ENCODE peak calls at places on chromosomes 6 and 20, in nine cellular contexts. One of them, this sample, is unnamed.

GRCh38 chr6:107560657-107561056 is 70.7 kb downstream of the SOBP start:
- DNase-seq in endothelial cell: no peak
- DNase-seq in mesothelial cell of epicardium: no peak
- DNase-seq in NCI-H524 treated with DMSO at 0.1 percent for 48 hours: no peak
- DNase-seq in HAP-1: no peak
- DNase-seq in activated T-helper 1 cell treated with anti-CD3 and anti-CD28 coated beads, Interleukin-12 subunit alpha, Interleukin-12 subunit beta, Interleukin-2, Interleukin-4 antibody, amounts not matched to agents 30 ng/mL and 10 ng/mL and 1 ng/mL, durations not matched to agents 14 hours and 24 hours and 36 hours: no peak
- DNase-seq in SJSA1: no peak
- DNase-seq in activated naive CD4-positive, alpha-beta T cell treated with anti-CD3 and anti-CD28 coated beads, Interleukin-2, amount 10 ng/mL, durations not matched to agents 7 days and 5 days: no peak
- DNase-seq in iPS DF 19.7: no peak
- DNase-seq in this sample: no peak

GRCh38 chr6:142763205-142763604 is 181.8 kb downstream of the HIVEP2 start:
- DNase-seq in HAP-1: no peak
- DNase-seq in iPS DF 19.7: no peak
- DNase-seq in activated naive CD4-positive, alpha-beta T cell treated with anti-CD3 and anti-CD28 coated beads, Interleukin-2, amount 10 ng/mL, durations not matched to agents 7 days and 5 days: no peak
- DNase-seq in SJSA1: peak
- DNase-seq in mesothelial cell of epicardium: no peak
- DNase-seq in endothelial cell: no peak
- DNase-seq in activated T-helper 1 cell treated with anti-CD3 and anti-CD28 coated beads, Interleukin-12 subunit alpha, Interleukin-12 subunit beta, Interleukin-2, Interleukin-4 antibody, amounts not matched to agents 30 ng/mL and 10 ng/mL and 1 ng/mL, durations not matched to agents 14 hours and 24 hours and 36 hours: no peak
- DNase-seq in NCI-H524 treated with DMSO at 0.1 percent for 48 hours: no peak
- DNase-seq in this sample: no peak

GRCh38 chr6:10271982-10272381 is 142.9 kb downstream of the TFAP2A start:
- DNase-seq in HAP-1: no peak
- DNase-seq in endothelial cell: no peak
- DNase-seq in iPS DF 19.7: no peak
- DNase-seq in activated naive CD4-positive, alpha-beta T cell treated with anti-CD3 and anti-CD28 coated beads, Interleukin-2, amount 10 ng/mL, durations not matched to agents 7 days and 5 days: no peak
- DNase-seq in NCI-H524 treated with DMSO at 0.1 percent for 48 hours: no peak
- DNase-seq in mesothelial cell of epicardium: no peak
- DNase-seq in SJSA1: no peak
- DNase-seq in activated T-helper 1 cell treated with anti-CD3 and anti-CD28 coated beads, Interleukin-12 subunit alpha, Interleukin-12 subunit beta, Interleukin-2, Interleukin-4 antibody, amounts not matched to agents 30 ng/mL and 10 ng/mL and 1 ng/mL, durations not matched to agents 14 hours and 24 hours and 36 hours: no peak
- DNase-seq in this sample: peak

GRCh38 chr6:119161450-119161849 is 83.0 kb upstream of the FAM184A start:
- DNase-seq in activated naive CD4-positive, alpha-beta T cell treated with anti-CD3 and anti-CD28 coated beads, Interleukin-2, amount 10 ng/mL, durations not matched to agents 7 days and 5 days: no peak
- DNase-seq in endothelial cell: no peak
- DNase-seq in SJSA1: no peak
- DNase-seq in activated T-helper 1 cell treated with anti-CD3 and anti-CD28 coated beads, Interleukin-12 subunit alpha, Interleukin-12 subunit beta, Interleukin-2, Interleukin-4 antibody, amounts not matched to agents 30 ng/mL and 10 ng/mL and 1 ng/mL, durations not matched to agents 14 hours and 24 hours and 36 hours: no peak
- DNase-seq in mesothelial cell of epicardium: no peak
- DNase-seq in iPS DF 19.7: no peak
- DNase-seq in NCI-H524 treated with DMSO at 0.1 percent for 48 hours: peak
- DNase-seq in HAP-1: no peak
- DNase-seq in this sample: no peak

GRCh38 chr6:33634203-33634727 is 13.1 kb downstream of the ITPR3 start:
- DNase-seq in iPS DF 19.7: no peak
- DNase-seq in activated naive CD4-positive, alpha-beta T cell treated with anti-CD3 and anti-CD28 coated beads, Interleukin-2, amount 10 ng/mL, durations not matched to agents 7 days and 5 days: no peak
- DNase-seq in HAP-1: no peak
- DNase-seq in activated T-helper 1 cell treated with anti-CD3 and anti-CD28 coated beads, Interleukin-12 subunit alpha, Interleukin-12 subunit beta, Interleukin-2, Interleukin-4 antibody, amounts not matched to agents 30 ng/mL and 10 ng/mL and 1 ng/mL, durations not matched to agents 14 hours and 24 hours and 36 hours: no peak
- DNase-seq in endothelial cell: no peak
- DNase-seq in mesothelial cell of epicardium: no peak
- DNase-seq in SJSA1: no peak
- DNase-seq in NCI-H524 treated with DMSO at 0.1 percent for 48 hours: no peak
- DNase-seq in this sample: no peak

GRCh38 chr6:57198926-57199636 is 23.0 kb downstream of the RAB23 start:
- DNase-seq in activated naive CD4-positive, alpha-beta T cell treated with anti-CD3 and anti-CD28 coated beads, Interleukin-2, amount 10 ng/mL, durations not matched to agents 7 days and 5 days: no peak
- DNase-seq in iPS DF 19.7: no peak
- DNase-seq in endothelial cell: no peak
- DNase-seq in NCI-H524 treated with DMSO at 0.1 percent for 48 hours: no peak
- DNase-seq in SJSA1: peak
- DNase-seq in activated T-helper 1 cell treated with anti-CD3 and anti-CD28 coated beads, Interleukin-12 subunit alpha, Interleukin-12 subunit beta, Interleukin-2, Interleukin-4 antibody, amounts not matched to agents 30 ng/mL and 10 ng/mL and 1 ng/mL, durations not matched to agents 14 hours and 24 hours and 36 hours: no peak
- DNase-seq in HAP-1: no peak
- DNase-seq in mesothelial cell of epicardium: no peak
- DNase-seq in this sample: no peak

GRCh38 chr6:25229671-25230321 is 49.4 kb upstream of the CARMIL1 start:
- DNase-seq in HAP-1: no peak
- DNase-seq in SJSA1: peak
- DNase-seq in mesothelial cell of epicardium: no peak
- DNase-seq in activated T-helper 1 cell treated with anti-CD3 and anti-CD28 coated beads, Interleukin-12 subunit alpha, Interleukin-12 subunit beta, Interleukin-2, Interleukin-4 antibody, amounts not matched to agents 30 ng/mL and 10 ng/mL and 1 ng/mL, durations not matched to agents 14 hours and 24 hours and 36 hours: no peak
- DNase-seq in NCI-H524 treated with DMSO at 0.1 percent for 48 hours: no peak
- DNase-seq in iPS DF 19.7: no peak
- DNase-seq in activated naive CD4-positive, alpha-beta T cell treated with anti-CD3 and anti-CD28 coated beads, Interleukin-2, amount 10 ng/mL, durations not matched to agents 7 days and 5 days: no peak
- DNase-seq in endothelial cell: no peak
- DNase-seq in this sample: peak

GRCh38 chr6:142300758-142301251 is 1.0 kb upstream of the ADGRG6 start:
- DNase-seq in mesothelial cell of epicardium: no peak
- DNase-seq in iPS DF 19.7: no peak
- DNase-seq in activated naive CD4-positive, alpha-beta T cell treated with anti-CD3 and anti-CD28 coated beads, Interleukin-2, amount 10 ng/mL, durations not matched to agents 7 days and 5 days: no peak
- DNase-seq in activated T-helper 1 cell treated with anti-CD3 and anti-CD28 coated beads, Interleukin-12 subunit alpha, Interleukin-12 subunit beta, Interleukin-2, Interleukin-4 antibody, amounts not matched to agents 30 ng/mL and 10 ng/mL and 1 ng/mL, durations not matched to agents 14 hours and 24 hours and 36 hours: no peak
- DNase-seq in NCI-H524 treated with DMSO at 0.1 percent for 48 hours: no peak
- DNase-seq in SJSA1: peak
- DNase-seq in endothelial cell: no peak
- DNase-seq in HAP-1: no peak
- DNase-seq in this sample: peak

GRCh38 chr20:62856931-62857619 is 4.5 kb downstream of the TCFL5 start:
- DNase-seq in endothelial cell: no peak
- DNase-seq in iPS DF 19.7: no peak
- DNase-seq in NCI-H524 treated with DMSO at 0.1 percent for 48 hours: no peak
- DNase-seq in mesothelial cell of epicardium: no peak
- DNase-seq in activated T-helper 1 cell treated with anti-CD3 and anti-CD28 coated beads, Interleukin-12 subunit alpha, Interleukin-12 subunit beta, Interleukin-2, Interleukin-4 antibody, amounts not matched to agents 30 ng/mL and 10 ng/mL and 1 ng/mL, durations not matched to agents 14 hours and 24 hours and 36 hours: no peak
- DNase-seq in SJSA1: no peak
- DNase-seq in HAP-1: no peak
- DNase-seq in activated naive CD4-positive, alpha-beta T cell treated with anti-CD3 and anti-CD28 coated beads, Interleukin-2, amount 10 ng/mL, durations not matched to agents 7 days and 5 days: no peak
- DNase-seq in this sample: peak

GRCh38 chr20:48064929-48065328 is 279.6 kb upstream of the SULF2 start:
- DNase-seq in SJSA1: peak
- DNase-seq in activated naive CD4-positive, alpha-beta T cell treated with anti-CD3 and anti-CD28 coated beads, Interleukin-2, amount 10 ng/mL, durations not matched to agents 7 days and 5 days: no peak
- DNase-seq in iPS DF 19.7: no peak
- DNase-seq in HAP-1: no peak
- DNase-seq in endothelial cell: no peak
- DNase-seq in NCI-H524 treated with DMSO at 0.1 percent for 48 hours: no peak
- DNase-seq in activated T-helper 1 cell treated with anti-CD3 and anti-CD28 coated beads, Interleukin-12 subunit alpha, Interleukin-12 subunit beta, Interleukin-2, Interleukin-4 antibody, amounts not matched to agents 30 ng/mL and 10 ng/mL and 1 ng/mL, durations not matched to agents 14 hours and 24 hours and 36 hours: no peak
- DNase-seq in mesothelial cell of epicardium: no peak
- DNase-seq in this sample: peak

GRCh38 chr20:5845686-5846651 is 95.8 kb downstream of the SHLD1 start:
- DNase-seq in activated T-helper 1 cell treated with anti-CD3 and anti-CD28 coated beads, Interleukin-12 subunit alpha, Interleukin-12 subunit beta, Interleukin-2, Interleukin-4 antibody, amounts not matched to agents 30 ng/mL and 10 ng/mL and 1 ng/mL, durations not matched to agents 14 hours and 24 hours and 36 hours: no peak
- DNase-seq in iPS DF 19.7: no peak
- DNase-seq in NCI-H524 treated with DMSO at 0.1 percent for 48 hours: peak
- DNase-seq in activated naive CD4-positive, alpha-beta T cell treated with anti-CD3 and anti-CD28 coated beads, Interleukin-2, amount 10 ng/mL, durations not matched to agents 7 days and 5 days: no peak
- DNase-seq in mesothelial cell of epicardium: no peak
- DNase-seq in HAP-1: no peak
- DNase-seq in SJSA1: no peak
- DNase-seq in endothelial cell: no peak
- DNase-seq in this sample: no peak

GRCh38 chr6:158819977-158820632 is 937 bp upstream of the EZR start:
- DNase-seq in activated naive CD4-positive, alpha-beta T cell treated with anti-CD3 and anti-CD28 coated beads, Interleukin-2, amount 10 ng/mL, durations not matched to agents 7 days and 5 days: no peak
- DNase-seq in endothelial cell: no peak
- DNase-seq in SJSA1: peak
- DNase-seq in mesothelial cell of epicardium: no peak
- DNase-seq in NCI-H524 treated with DMSO at 0.1 percent for 48 hours: no peak
- DNase-seq in activated T-helper 1 cell treated with anti-CD3 and anti-CD28 coated beads, Interleukin-12 subunit alpha, Interleukin-12 subunit beta, Interleukin-2, Interleukin-4 antibody, amounts not matched to agents 30 ng/mL and 10 ng/mL and 1 ng/mL, durations not matched to agents 14 hours and 24 hours and 36 hours: no peak
- DNase-seq in HAP-1: no peak
- DNase-seq in iPS DF 19.7: no peak
- DNase-seq in this sample: no peak

GRCh38 chr6:159996626-159997497 is 28.0 kb downstream of the IGF2R start:
- DNase-seq in HAP-1: no peak
- DNase-seq in mesothelial cell of epicardium: no peak
- DNase-seq in NCI-H524 treated with DMSO at 0.1 percent for 48 hours: no peak
- DNase-seq in endothelial cell: no peak
- DNase-seq in SJSA1: no peak
- DNase-seq in iPS DF 19.7: no peak
- DNase-seq in activated T-helper 1 cell treated with anti-CD3 and anti-CD28 coated beads, Interleukin-12 subunit alpha, Interleukin-12 subunit beta, Interleukin-2, Interleukin-4 antibody, amounts not matched to agents 30 ng/mL and 10 ng/mL and 1 ng/mL, durations not matched to agents 14 hours and 24 hours and 36 hours: no peak
- DNase-seq in activated naive CD4-positive, alpha-beta T cell treated with anti-CD3 and anti-CD28 coated beads, Interleukin-2, amount 10 ng/mL, durations not matched to agents 7 days and 5 days: no peak
- DNase-seq in this sample: no peak

GRCh38 chr20:39795401-39796272 is 833.5 kb downstream of the DHX35 start:
- DNase-seq in activated naive CD4-positive, alpha-beta T cell treated with anti-CD3 and anti-CD28 coated beads, Interleukin-2, amount 10 ng/mL, durations not matched to agents 7 days and 5 days: no peak
- DNase-seq in SJSA1: no peak
- DNase-seq in NCI-H524 treated with DMSO at 0.1 percent for 48 hours: no peak
- DNase-seq in HAP-1: no peak
- DNase-seq in activated T-helper 1 cell treated with anti-CD3 and anti-CD28 coated beads, Interleukin-12 subunit alpha, Interleukin-12 subunit beta, Interleukin-2, Interleukin-4 antibody, amounts not matched to agents 30 ng/mL and 10 ng/mL and 1 ng/mL, durations not matched to agents 14 hours and 24 hours and 36 hours: no peak
- DNase-seq in iPS DF 19.7: no peak
- DNase-seq in endothelial cell: no peak
- DNase-seq in mesothelial cell of epicardium: no peak
- DNase-seq in this sample: peak

This sample was measured in foreskin keratinocyte.